ENCODE peak calls at places on chromosomes 6 and 20, in four cellular contexts. G, H, B and S are unnamed samples.

GRCh38 chr6:129009856-129010255 is 126.9 kb downstream of the LAMA2 start:
- DNase-seq in G (no peak), H (no peak), B (no peak), S (no peak)

GRCh38 chr6:45691426-45691825 is 313.7 kb upstream of the SUPT3H start:
- DNase-seq in G (no peak), H (no peak), B (no peak), S (no peak)

GRCh38 chr6:25279748-25280616 is 808 bp downstream of the CARMIL1 start:
- DNase-seq in G (peak; percentile 46), H (peak; percentile 9), B (no peak), S (no peak)

GRCh38 chr6:46189726-46190125 is 18.9 kb upstream of the ENPP5 start:
- DNase-seq in G (no peak), H (no peak), B (no peak), S (no peak)

GRCh38 chr20:1951436-1952115 is 42.3 kb downstream of the PDYN start:
- DNase-seq in G (no peak), H (no peak), B (no peak), S (no peak)

GRCh38 chr6:70998148-70998547 is 41.3 kb upstream of the B3GAT2 start:
- DNase-seq in G (peak; percentile 36), H (no peak), B (no peak), S (no peak)

GRCh38 chr6:25535302-25536225 is 116.5 kb upstream of the SCGN start:
- DNase-seq in G (no peak), H (no peak), B (no peak), S (no peak)

GRCh38 chr6:71478834-71479541 is 190.4 kb downstream of the OGFRL1 start:
- DNase-seq in G (peak; percentile 36), H (peak; percentile 56), B (no peak), S (no peak)

GRCh38 chr6:151409679-151410078 is 18.3 kb upstream of the ZBTB2 start:
- DNase-seq in G (no peak), H (no peak), B (no peak), S (no peak)

GRCh38 chr6:150116195-150116800 is 26.5 kb upstream of the PPP1R14C start:
- DNase-seq in G (no peak), H (no peak), B (no peak), S (no peak)